ENCODE peak calls at places on chromosomes 4 and X, in five cellular contexts. Y is cardiac muscle cell, P is pancreas, M is thoracic aorta, D is transverse colon. U is an unnamed sample.
A peak's percentile ranks its signal among the peaks of the same experiment; 100 is the strongest.

GRCh38 chr4:102196221-102196620 is 149.1 kb downstream of the SLC39A8 start:
- DNase-seq in Y (peak; percentile 9), M (no peak), P (no peak), D (no peak), U (no peak)

GRCh38 chr4:170202721-170203120 is 113.0 kb upstream of the AADAT start:
- DNase-seq in M (no peak), Y (no peak), D (no peak), P (no peak), U (no peak)

GRCh38 chrX:136126371-136126770 is 21.0 kb upstream of the FHL1 start:
- DNase-seq in M (no peak), P (no peak), D (no peak), Y (no peak), U (no peak)

GRCh38 chr4:5084911-5085475 is 33.7 kb downstream of the STK32B start:
- DNase-seq in P (no peak), M (no peak), D (no peak), Y (no peak), U (no peak)

GRCh38 chr4:24973471-24974251 is 57.1 kb downstream of the LGI2 start:
- DNase-seq in M (no peak), Y (no peak), P (no peak), D (peak; percentile 44), U (peak; percentile 41)

GRCh38 chr4:79281577-79282359 is 44.1 kb downstream of the NAA11 start:
- DNase-seq in Y (no peak), D (no peak), M (no peak), P (no peak), U (no peak)

GRCh38 chr4:80058740-80059139 is 14.3 kb downstream of the ANTXR2 start:
- DNase-seq in D (no peak), M (no peak), P (no peak), Y (peak; percentile 16), U (no peak)

GRCh38 chrX:44785652-44786051 is 58.2 kb upstream of the DUSP21 start:
- DNase-seq in M (no peak), D (no peak), P (no peak), Y (peak; percentile 28), U (no peak)

GRCh38 chrX:97672138-97672537 is 788.4 kb downstream of the RPA4 start:
- DNase-seq in M (no peak), P (no peak), Y (no peak), D (peak; percentile 65), U (no peak)

GRCh38 chrX:41386222-41386990 is 52.4 kb downstream of the DDX3X start:
- DNase-seq in Y (peak; percentile 22), M (no peak), D (no peak), P (no peak), U (no peak)

GRCh38 chrX:19743386-19743785 is 144.0 kb downstream of the SH3KBP1 start:
- DNase-seq in M (no peak), P (no peak), Y (no peak), D (peak; percentile 17), U (no peak)
- H3K4me1 ChIP-seq in M (no peaks in the 10 kb centered on the region), P (no peaks in the 10 kb centered on the region), Y (no peaks in the 10 kb centered on the region), D (no peaks in the 10 kb centered on the region), U (peaks cover 5% of the 10 kb centered on the region)

GRCh38 chr4:176307591-176307920 is 12.2 kb upstream of the SPCS3 start:
- DNase-seq in Y (no peak), P (no peak), M (no peak), D (no peak), U (no peak)

GRCh38 chr4:176306837-176307590 is 12.8 kb upstream of the SPCS3 start:
- DNase-seq in D (no peak), P (no peak), Y (no peak), M (no peak), U (no peak)

GRCh38 chr4:176300565-176300964 is 19.2 kb upstream of the SPCS3 start:
- DNase-seq in D (no peak), M (no peak), P (no peak), Y (no peak), U (no peak)

GRCh38 chr4:176302283-176303275 is 17.2 kb upstream of the SPCS3 start:
- DNase-seq in D (no peak), P (no peak), Y (peak; percentile 70), M (no peak), U (no peak)

GRCh38 chr4:176303938-176304337 is 15.8 kb upstream of the SPCS3 start:
- DNase-seq in P (no peak), D (no peak), M (no peak), Y (no peak), U (no peak)
- H3K4me1 ChIP-seq in P (no peaks in the 10 kb centered on the region), D (no peaks in the 10 kb centered on the region), M (no peaks in the 10 kb centered on the region), Y (no peaks in the 10 kb centered on the region), U (no peaks in the 10 kb centered on the region)

GRCh38 chr4:136928957-136929411 is 603.3 kb downstream of the PCDH18 start:
- DNase-seq in P (no peak), Y (no peak), M (no peak), D (no peak), U (no peak)
- H3K4me1 ChIP-seq in P (no peaks in the 10 kb centered on the region), Y (no peaks in the 10 kb centered on the region), M (no peaks in the 10 kb centered on the region), D (no peaks in the 10 kb centered on the region), U (no peaks in the 10 kb centered on the region)

GRCh38 chr4:118909173-118909956 is 20.7 kb downstream of the SYNPO2 start:
- DNase-seq in Y (peak; percentile 33), P (no peak), M (no peak), D (no peak), U (peak; percentile 26)
- H3K4me1 ChIP-seq in Y (peaks cover 25% of the 10 kb centered on the region), P (no peaks in the 10 kb centered on the region), M (peaks cover 50% of the 10 kb centered on the region), D (peaks cover 6% of the 10 kb centered on the region), U (peaks cover 82% of the 10 kb centered on the region)